ENCODE peak calls at places on chromosomes 6 and 20, in nine cellular contexts. R, V, F, D, Q, S, U, P and T are unnamed samples.

GRCh38 chr20:54199721-54200176 is 8.1 kb upstream of the PFDN4 start:
- DNase-seq in R (peak), V (peak), F (no peak), D (peak), Q (peak), S (peak), U (peak), P (peak), T (peak)

GRCh38 chr6:33176906-33177305 is 15.4 kb downstream of the COL11A2 start:
- DNase-seq in R (no peak), V (no peak), F (no peak), D (no peak), Q (no peak), S (no peak), U (no peak), P (no peak), T (no peak)

GRCh38 chr20:57429579-57430202 is 38.5 kb downstream of the RBM38 start:
- DNase-seq in R (peak), V (no peak), F (no peak), D (no peak), Q (no peak), S (no peak), U (no peak), P (no peak), T (peak)

GRCh38 chr6:156953125-156953477 is 175.9 kb downstream of the ARID1B start:
- DNase-seq in R (peak), V (peak), F (no peak), D (no peak), Q (no peak), S (no peak), U (no peak), P (no peak), T (no peak)

GRCh38 chr20:41231136-41231535 is 86.4 kb downstream of the ZHX3 start:
- DNase-seq in R (no peak), V (no peak), F (no peak), D (no peak), Q (no peak), S (no peak), U (no peak), P (no peak), T (peak)

GRCh38 chr6:47161176-47161687 is 119.1 kb upstream of the ADGRF1 start:
- DNase-seq in R (peak), V (no peak), F (no peak), D (peak), Q (no peak), S (peak), U (no peak), P (peak), T (peak)

GRCh38 chr6:151916075-151916474 is 108.6 kb downstream of the ESR1 start:
- DNase-seq in R (no peak), V (no peak), F (no peak), D (no peak), Q (no peak), S (no peak), U (no peak), P (no peak), T (no peak)

GRCh38 chr6:2632943-2633584 is 117.7 kb downstream of the MYLK4 start:
- DNase-seq in R (no peak), V (no peak), F (no peak), D (no peak), Q (no peak), S (no peak), U (no peak), P (peak), T (no peak)

GRCh38 chr6:36912583-36912982 is 26.8 kb downstream of the C6orf89 start:
- DNase-seq in R (no peak), V (no peak), F (peak), D (no peak), Q (no peak), S (peak), U (no peak), P (peak), T (peak)

GRCh38 chr6:154302111-154302752 is 54.4 kb downstream of the IPCEF1 start:
- DNase-seq in R (peak), V (peak), F (peak), D (no peak), Q (no peak), S (peak), U (no peak), P (peak), T (peak)

GRCh38 chr6:33579828-33580714 is at the start of gene BAK1:
- DNase-seq in R (peak), V (peak), F (peak), D (peak), Q (peak), S (peak), U (peak), P (peak), T (peak)

GRCh38 chr6:352896-353470 is 38.6 kb upstream of the IRF4 start:
- DNase-seq in R (peak), V (no peak), F (no peak), D (no peak), Q (no peak), S (no peak), U (no peak), P (no peak), T (no peak)

GRCh38 chr6:159806021-159806458 is 6.0 kb downstream of the PNLDC1 start:
- DNase-seq in R (peak), V (no peak), F (no peak), D (no peak), Q (no peak), S (peak), U (no peak), P (peak), T (peak)

GRCh38 chr20:10481671-10482070 is 46.6 kb downstream of the SLX4IP start:
- DNase-seq in R (no peak), V (no peak), F (no peak), D (no peak), Q (no peak), S (no peak), U (no peak), P (no peak), T (no peak)

GRCh38 chr20:10478205-10478604 is 43.1 kb downstream of the SLX4IP start:
- DNase-seq in R (no peak), V (no peak), F (peak), D (no peak), Q (no peak), S (no peak), U (no peak), P (no peak), T (no peak)

GRCh38 chr20:10475225-10475624 is 40.1 kb downstream of the SLX4IP start:
- DNase-seq in R (peak), V (no peak), F (no peak), D (no peak), Q (no peak), S (no peak), U (no peak), P (no peak), T (no peak)

GRCh38 chr20:10476319-10476724 is 41.2 kb downstream of the SLX4IP start:
- DNase-seq in R (peak), V (no peak), F (peak), D (no peak), Q (no peak), S (no peak), U (no peak), P (no peak), T (no peak)

DNA sequence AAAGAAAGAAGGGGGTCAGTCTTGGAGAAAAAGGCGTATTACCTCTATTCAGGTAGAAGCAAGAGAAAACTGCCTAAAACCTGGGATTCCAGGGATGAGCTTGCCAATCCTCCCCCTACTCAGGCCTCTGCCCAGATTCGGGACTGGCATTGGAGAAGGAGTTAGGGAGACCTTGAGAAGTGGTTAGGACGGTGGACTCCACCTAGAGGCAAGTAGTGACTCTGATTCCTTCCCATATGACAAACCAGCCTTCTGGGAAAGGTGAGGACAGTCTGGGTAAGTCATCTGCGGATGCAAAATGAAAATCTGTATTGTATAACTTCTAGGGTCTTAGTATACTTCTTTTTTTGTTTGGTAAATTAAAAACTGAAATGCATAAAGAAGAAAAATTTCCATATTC is 43.8 kb downstream of the SLX4IP start:
- DNase-seq in R (no peak), V (no peak), F (no peak), D (no peak), Q (no peak), S (no peak), U (no peak), P (no peak), T (no peak)
- TF ChIP-seq CTCF in R (no peak), V (no peak), F (no peak), D (no peak), Q (no peak), S (no peak), U (no peak), P (peak), T (no peak)

DNA sequence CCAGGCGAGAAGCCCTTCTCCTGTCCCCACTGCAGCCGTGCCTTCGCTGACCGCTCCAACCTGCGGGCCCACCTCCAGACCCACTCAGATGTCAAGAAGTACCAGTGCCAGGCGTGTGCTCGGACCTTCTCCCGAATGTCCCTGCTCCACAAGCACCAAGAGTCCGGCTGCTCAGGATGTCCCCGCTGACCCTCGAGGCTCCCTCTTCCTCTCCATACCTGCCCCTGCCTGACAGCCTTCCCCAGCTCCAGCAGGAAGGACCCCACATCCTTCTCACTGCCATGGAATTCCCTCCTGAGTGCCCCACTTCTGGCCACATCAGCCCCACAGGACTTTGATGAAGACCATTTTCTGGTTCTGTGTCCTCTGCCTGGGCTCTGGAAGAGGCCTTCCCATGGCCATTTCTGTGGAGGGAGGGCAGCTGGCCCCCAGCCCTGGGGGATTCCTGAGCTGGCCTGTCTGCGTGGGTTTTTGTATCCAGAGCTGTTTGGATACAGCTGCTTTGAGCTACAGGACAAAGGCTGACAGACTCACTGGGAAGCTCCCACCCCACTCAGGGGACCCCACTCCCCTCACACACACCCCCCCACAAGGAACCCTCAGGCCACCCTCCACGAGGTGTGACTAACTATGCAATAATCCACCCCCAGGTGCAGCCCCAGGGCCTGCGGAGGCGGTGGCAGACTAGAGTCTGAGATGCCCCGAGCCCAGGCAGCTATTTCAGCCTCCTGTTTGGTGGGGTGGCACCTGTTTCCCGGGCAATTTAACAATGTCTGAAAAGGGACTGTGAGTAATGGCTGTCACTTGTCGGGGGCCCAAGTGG is 5.3 kb downstream of the SNAI1 start:
- DNase-seq in R (no peak), V (no peak), F (no peak), D (no peak), Q (no peak), S (no peak), U (no peak), P (no peak), T (no peak)
- H3K4me3 ChIP-seq in R (no peak), V (no peak), F (no peak), D (no peak), Q (no peak), S (no peak), U (no peak), P (no peak), T (no peak)

DNA sequence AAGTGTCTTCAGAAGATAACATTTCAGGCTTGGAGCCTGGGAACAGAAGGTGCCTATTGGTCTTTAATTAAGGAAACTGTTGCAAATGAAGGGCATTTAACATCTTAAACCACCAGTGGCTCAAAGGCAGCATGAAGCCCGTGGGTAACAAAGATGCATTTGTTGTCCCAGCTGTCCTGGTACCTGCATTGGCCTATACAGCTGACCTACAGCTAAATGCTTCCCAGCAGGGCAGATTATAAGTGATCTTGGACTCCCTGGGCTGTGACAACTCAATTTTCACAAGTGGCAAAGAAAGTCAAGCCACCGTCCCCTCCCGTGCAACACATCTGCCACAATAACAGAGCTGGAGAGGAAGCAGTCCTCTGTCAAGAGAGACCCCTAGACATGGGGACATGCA is 31.6 kb upstream of the EDN3 start:
- DNase-seq in R (no peak), V (no peak), F (no peak), D (no peak), Q (no peak), S (no peak), U (no peak), P (no peak), T (no peak)
- TF ChIP-seq CTCF in R (no peak), V (no peak), F (no peak), D (no peak), Q (no peak), S (no peak), U (no peak), P (no peak), T (no peak)

GRCh38 chr20:6269163-6269873 is 146.5 kb upstream of the FERMT1 start:
- DNase-seq in R (peak), V (no peak), F (no peak), D (no peak), Q (no peak), S (no peak), U (no peak), P (peak), T (no peak)

DNA sequence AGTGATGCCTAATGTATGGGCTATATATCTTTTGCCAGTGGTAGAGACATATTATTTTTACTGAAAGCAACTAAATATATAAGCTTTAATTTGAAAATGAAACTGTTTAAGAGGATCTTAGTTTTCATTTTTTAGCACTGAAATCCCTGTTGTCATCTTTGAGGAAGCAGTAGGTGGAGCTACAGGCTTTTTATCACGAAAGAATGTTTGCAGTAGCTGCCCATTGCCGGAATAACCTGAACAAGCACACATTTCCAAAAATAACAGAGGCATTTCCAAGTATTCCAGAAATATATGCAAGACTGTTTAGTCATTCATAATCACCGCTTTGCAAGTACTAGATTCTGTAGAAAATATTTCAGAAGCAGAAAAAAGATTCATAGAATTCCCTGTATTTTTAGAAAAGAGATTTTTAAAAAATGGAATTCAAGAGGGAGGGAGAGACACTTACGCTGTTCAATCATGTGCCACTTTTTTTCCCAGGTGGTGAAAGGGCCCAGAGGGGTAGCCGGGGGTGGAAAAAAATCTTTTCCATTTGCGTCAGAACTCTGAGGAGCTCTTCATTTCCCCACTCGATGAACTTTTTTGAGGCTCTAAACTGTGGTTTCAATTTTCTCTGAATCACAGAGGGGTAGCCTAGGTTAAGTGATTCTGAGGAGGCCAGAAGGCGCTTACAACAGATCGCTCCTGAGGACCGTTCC is 142.5 kb upstream of the FERMT1 start:
- DNase-seq in R (peak), V (peak), F (no peak), D (peak), Q (peak), S (peak), U (no peak), P (peak), T (peak)
- H3K4me3 ChIP-seq in R (peak), V (no peak), F (no peak), D (no peak), Q (no peak), S (no peak), U (no peak), P (peak), T (no peak)

GRCh38 chr6:126422912-126423311 is 83.0 kb downstream of the CENPW start:
- DNase-seq in R (peak), V (no peak), F (no peak), D (no peak), Q (no peak), S (no peak), U (no peak), P (no peak), T (no peak)
- TF ChIP-seq CTCF in R (no peak), V (no peak), F (no peak), D (peak), Q (no peak), S (no peak), U (no peak), P (no peak), T (no peak)

GRCh38 chr6:89385846-89386245 is 26.2 kb downstream of the RRAGD start:
- DNase-seq in R (no peak), V (peak), F (no peak), D (no peak), Q (no peak), S (no peak), U (no peak), P (no peak), T (no peak)

GRCh38 chr6:89386917-89387491 is 25.1 kb downstream of the RRAGD start:
- DNase-seq in R (no peak), V (no peak), F (no peak), D (no peak), Q (no peak), S (no peak), U (no peak), P (no peak), T (no peak)

GRCh38 chr6:89385156-89385667 is 26.9 kb downstream of the RRAGD start:
- DNase-seq in R (peak), V (peak), F (peak), D (no peak), Q (no peak), S (no peak), U (peak), P (peak), T (peak)

GRCh38 chr6:89388846-89389245 is 23.2 kb downstream of the RRAGD start:
- DNase-seq in R (no peak), V (no peak), F (no peak), D (no peak), Q (no peak), S (no peak), U (no peak), P (no peak), T (no peak)

DNA sequence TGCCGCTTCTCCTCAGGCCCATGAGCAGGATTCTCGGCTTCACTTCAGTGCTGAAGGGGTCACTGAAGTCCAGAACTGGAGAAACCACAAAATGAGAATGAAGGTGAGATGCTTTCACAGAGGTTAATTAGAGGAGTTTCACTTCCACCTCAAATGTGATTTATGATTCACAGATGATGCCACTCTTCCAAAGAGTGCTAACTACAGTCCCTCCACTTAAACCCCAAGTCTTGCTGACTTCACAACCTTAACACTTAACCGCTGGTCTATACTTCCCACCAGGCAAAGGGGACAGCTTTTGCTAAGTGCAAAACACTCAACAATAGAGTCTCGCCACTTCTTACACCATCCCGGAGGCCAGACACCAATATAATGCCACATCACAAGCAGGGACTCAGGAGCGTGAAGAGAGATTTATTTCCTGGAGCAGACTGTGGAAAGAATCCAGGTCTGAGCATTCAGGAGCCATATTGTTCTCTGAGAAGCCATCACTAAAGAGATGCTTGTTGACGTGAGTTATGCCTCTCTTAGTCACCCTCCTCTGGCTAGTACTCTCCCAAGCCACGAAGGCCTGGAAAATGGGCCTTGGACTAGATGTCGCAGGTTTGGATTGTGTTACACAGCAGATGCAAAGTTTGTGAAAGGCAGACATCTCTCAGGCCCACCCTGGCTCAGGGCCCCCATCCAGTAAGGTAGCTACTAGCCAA is 24.4 kb downstream of the RRAGD start:
- DNase-seq in R (no peak), V (no peak), F (peak), D (no peak), Q (no peak), S (no peak), U (no peak), P (no peak), T (no peak)
- H3K4me3 ChIP-seq in R (no peak), V (no peak), F (no peak), D (no peak), Q (no peak), S (no peak), U (no peak), P (no peak), T (no peak)

GRCh38 chr6:5036309-5036708 is 32.5 kb upstream of the RPP40 start:
- DNase-seq in R (no peak), V (no peak), F (no peak), D (peak), Q (no peak), S (peak), U (no peak), P (peak), T (peak)
- TF ChIP-seq CTCF in R (no peak), V (no peak), F (no peak), D (no peak), Q (no peak), S (no peak), U (no peak), P (peak), T (peak)